ENCODE peak calls at places on chromosome 13, in ten cellular contexts. P is NCI-H774; S is adrenal gland; G is stimulated activated CD4-positive, alpha-beta T cell treated with anti-CD3 and anti-CD28 coated beads, Interleukin-12 subunit alpha, Interleukin-12 subunit beta, amount 100 ng/mL, for 4 hours; R is Calu3; T is testis; E is GF-D8; X is CD8-positive, alpha-beta memory T cell; M is non-pigmented ciliary epithelial cell; C is stimulated activated naive CD8-positive, alpha-beta T cell treated with anti-CD3 and anti-CD28 coated beads, Interleukin-15, amount 100 ng/mL, for 72 hours. N is an unnamed sample.

GRCh38 chr13:83378901-83379300 is 503.4 kb downstream of the SLITRK1 start:
- DNase-seq in P (no peak), S (no peak), G (no peak), R (no peak), T (no peak), E (no peak), X (no peak), M (no peak), C (no peak), N (no peak)

GRCh38 chr13:28744091-28744536 is 25.3 kb upstream of the SLC46A3 start:
- DNase-seq in P (no peak), S (no peak), G (no peak), R (no peak), T (no peak), E (no peak), X (no peak), M (no peak), C (no peak), N (no peak)

GRCh38 chr13:92390217-92390616 is 836.4 kb upstream of the GPC6 start:
- DNase-seq in P (peak; percentile 57), S (no peak), G (no peak), R (no peak), T (no peak), E (no peak), X (no peak), M (no peak), C (no peak), N (peak; percentile 1)

GRCh38 chr13:45678282-45678681 is 23.8 kb upstream of the CBY2 start:
- DNase-seq in P (no peak), S (no peak), G (no peak), R (no peak), T (no peak), E (no peak), X (no peak), M (no peak), C (no peak), N (no peak)

GRCh38 chr13:70107498-70108271 is at the start of gene ATXN8OS:
- DNase-seq in P (no peak), S (no peak), G (no peak), R (no peak), T (peak; percentile 13), E (no peak), X (no peak), M (no peak), C (no peak), N (no peak)

GRCh38 chr13:32247887-32248286 is 67.3 kb downstream of the ZAR1L start:
- DNase-seq in P (no peak), S (no peak), G (no peak), R (no peak), T (no peak), E (no peak), X (no peak), M (no peak), C (no peak), N (no peak)

GRCh38 chr13:113178896-113179167 is 20.4 kb downstream of the PROZ start:
- DNase-seq in P (no peak), S (no peak), G (no peak), R (no peak), T (no peak), E (no peak), X (no peak), M (no peak), C (no peak), N (no peak)

GRCh38 chr13:40969169-40969901 is 49.8 kb downstream of the ELF1 start:
- DNase-seq in P (no peak), S (no peak), G (no peak), R (no peak), T (no peak), E (no peak), X (peak; percentile 10), M (no peak), C (no peak), N (no peak)

GRCh38 chr13:33968520-33969507 is 150.9 kb downstream of the RFC3 start:
- DNase-seq in P (no peak), S (no peak), G (no peak), R (no peak), T (no peak), E (no peak), X (no peak), M (no peak), C (no peak), N (no peak)

GRCh38 chr13:76968041-76968440 is 19.7 kb downstream of the ACOD1 start:
- DNase-seq in P (no peak), S (no peak), G (no peak), R (no peak), T (no peak), E (no peak), X (no peak), M (no peak), C (no peak), N (no peak)

GRCh38 chr13:106906431-106906996 is 338.6 kb upstream of the ARGLU1 start:
- DNase-seq in P (no peak), S (no peak), G (no peak), R (no peak), T (no peak), E (no peak), X (no peak), M (no peak), C (no peak), N (no peak)

GRCh38 chr13:91056746-91057145 is 290.7 kb upstream of the MIR17HG start:
- DNase-seq in P (no peak), S (no peak), G (no peak), R (no peak), T (no peak), E (no peak), X (no peak), M (no peak), C (no peak), N (no peak)

GRCh38 chr13:99018418-99019180 is 40.7 kb upstream of the DOCK9 start:
- DNase-seq in P (no peak), S (no peak), G (no peak), R (no peak), T (no peak), E (no peak), X (no peak), M (peak; percentile 50), C (no peak), N (no peak)

GRCh38 chr13:112464720-112465119 is 88.6 kb downstream of the SPACA7 start:
- DNase-seq in P (no peak), S (no peak), G (no peak), R (no peak), T (no peak), E (no peak), X (no peak), M (no peak), C (no peak), N (no peak)

GRCh38 chr13:42539670-42540069 is 34.3 kb upstream of the TNFSF11 start:
- DNase-seq in P (no peak), S (no peak), G (no peak), R (no peak), T (no peak), E (no peak), X (no peak), M (peak; percentile 24), C (no peak), N (no peak)

GRCh38 chr13:46039421-46040036 is 13.0 kb downstream of the ZC3H13 start:
- DNase-seq in P (no peak), S (no peak), G (no peak), R (no peak), T (no peak), E (no peak), X (no peak), M (no peak), C (no peak), N (no peak)

GRCh38 chr13:106762711-106763110 is 194.8 kb upstream of the ARGLU1 start:
- DNase-seq in P (no peak), S (no peak), G (no peak), R (no peak), T (no peak), E (no peak), X (no peak), M (no peak), C (no peak), N (peak; percentile 23)

GRCh38 chr13:59901191-59901590 is 262.5 kb downstream of the DIAPH3 start:
- DNase-seq in P (no peak), S (no peak), G (no peak), R (no peak), T (no peak), E (no peak), X (no peak), M (no peak), C (no peak), N (no peak)

GRCh38 chr13:35514801-35515502 is 38.5 kb upstream of the MAB21L1 start:
- DNase-seq in P (no peak), S (no peak), G (no peak), R (no peak), T (no peak), E (no peak), X (no peak), M (no peak), C (no peak), N (no peak)

GRCh38 chr13:106104281-106104901 is 431.1 kb downstream of the EFNB2 start:
- DNase-seq in P (no peak), S (no peak), G (no peak), R (peak; percentile 6), T (no peak), E (no peak), X (no peak), M (peak; percentile 76), C (no peak), N (peak; percentile 86)

GRCh38 chr13:40193290-40194203 is 472.9 kb downstream of the FOXO1 start:
- DNase-seq in P (no peak), S (no peak), G (no peak), R (no peak), T (no peak), E (no peak), X (no peak), M (no peak), C (no peak), N (no peak)

GRCh38 chr13:112877066-112877465 is 91.9 kb upstream of the MCF2L start:
- DNase-seq in P (no peak), S (no peak), G (no peak), R (no peak), T (no peak), E (no peak), X (no peak), M (no peak), C (no peak), N (no peak)

GRCh38 chr13:61768175-61768574 is 352.5 kb upstream of the PCDH20 start:
- DNase-seq in P (no peak), S (no peak), G (no peak), R (no peak), T (no peak), E (no peak), X (no peak), M (no peak), C (no peak), N (no peak)

GRCh38 chr13:30125422-30126073 is 181.8 kb downstream of the KATNAL1 start:
- DNase-seq in P (peak; percentile 16), S (no peak), G (no peak), R (no peak), T (peak; percentile 42), E (no peak), X (no peak), M (peak; percentile 81), C (no peak), N (peak; percentile 84)

GRCh38 chr13:57582032-57582431 is 49.5 kb upstream of the PCDH17 start:
- DNase-seq in P (no peak), S (no peak), G (no peak), R (no peak), T (no peak), E (no peak), X (no peak), M (no peak), C (no peak), N (no peak)

GRCh38 chr13:72397265-72397664 is 330.2 kb downstream of the MZT1 start:
- DNase-seq in P (no peak), S (no peak), G (no peak), R (no peak), T (no peak), E (no peak), X (no peak), M (no peak), C (no peak), N (no peak)

GRCh38 chr13:33125821-33126570 is 109.8 kb downstream of the KL start:
- DNase-seq in P (no peak), S (peak; percentile 95), G (no peak), R (peak; percentile 14), T (peak; percentile 82), E (no peak), X (no peak), M (peak; percentile 97), C (no peak), N (peak; percentile 88)

GRCh38 chr13:54110597-54110996 is 1082.0 kb downstream of the OLFM4 start:
- DNase-seq in P (no peak), S (no peak), G (no peak), R (no peak), T (no peak), E (no peak), X (no peak), M (no peak), C (no peak), N (no peak)

N was measured in kidney epithelial cell.